ENCODE peak calls at places on chromosomes 12 and 14, in four cellular contexts. One of them, this sample, is unnamed.

GRCh38 chr12:49872781-49873181 is 29.9 kb upstream of the BCDIN3D start:
- DNase-seq in NCI-H748 treated with DMSO at 0.1 percent for 48 hours: no peak
- DNase-seq in GM04504: no peak
- DNase-seq in HAP-1: no peak
- DNase-seq in this sample: peak; percentile 60

GRCh38 chr14:44736326-44736725 is 225.4 kb downstream of the KLHL28 start:
- DNase-seq in NCI-H748 treated with DMSO at 0.1 percent for 48 hours: no peak
- DNase-seq in GM04504: no peak
- DNase-seq in HAP-1: no peak
- DNase-seq in this sample: no peak

GRCh38 chr12:10574307-10574706 is 39.1 kb downstream of the MAGOHB start:
- DNase-seq in HAP-1: no peak
- DNase-seq in NCI-H748 treated with DMSO at 0.1 percent for 48 hours: no peak
- DNase-seq in GM04504: no peak
- DNase-seq in this sample: no peak

GRCh38 chr12:4044736-4045432 is 171.7 kb upstream of the PARP11 start:
- DNase-seq in GM04504: no peak
- DNase-seq in HAP-1: no peak
- DNase-seq in NCI-H748 treated with DMSO at 0.1 percent for 48 hours: no peak
- DNase-seq in this sample: no peak

GRCh38 chr12:24853588-24853987 is 95.3 kb downstream of the BCAT1 start:
- DNase-seq in NCI-H748 treated with DMSO at 0.1 percent for 48 hours: no peak
- DNase-seq in GM04504: no peak
- DNase-seq in HAP-1: no peak
- DNase-seq in this sample: no peak

GRCh38 chr12:46005151-46005797 is 14.9 kb upstream of the SCAF11 start:
- DNase-seq in GM04504: no peak
- DNase-seq in HAP-1: no peak
- DNase-seq in NCI-H748 treated with DMSO at 0.1 percent for 48 hours: no peak
- DNase-seq in this sample: no peak

GRCh38 chr14:23163830-23164229 is 19.6 kb downstream of the SLC7A8 start:
- DNase-seq in GM04504: no peak
- DNase-seq in NCI-H748 treated with DMSO at 0.1 percent for 48 hours: no peak
- DNase-seq in HAP-1: no peak
- DNase-seq in this sample: no peak

GRCh38 chr12:4056910-4057845 is 184.0 kb upstream of the PARP11 start:
- DNase-seq in NCI-H748 treated with DMSO at 0.1 percent for 48 hours: no peak
- DNase-seq in HAP-1: no peak
- DNase-seq in GM04504: no peak
- DNase-seq in this sample: no peak

GRCh38 chr14:57486767-57487379 is 6.8 kb downstream of the CCDC198 start:
- DNase-seq in HAP-1: peak; percentile 50
- DNase-seq in NCI-H748 treated with DMSO at 0.1 percent for 48 hours: peak; percentile 20
- DNase-seq in GM04504: peak; percentile 24
- DNase-seq in this sample: no peak

GRCh38 chr14:66240112-66240511 is 246.1 kb upstream of the CCDC196 start:
- DNase-seq in GM04504: no peak
- DNase-seq in HAP-1: no peak
- DNase-seq in NCI-H748 treated with DMSO at 0.1 percent for 48 hours: no peak
- DNase-seq in this sample: no peak

GRCh38 chr14:24052656-24053547 is 1.1 kb downstream of the CARMIL3 start:
- DNase-seq in NCI-H748 treated with DMSO at 0.1 percent for 48 hours: no peak
- DNase-seq in GM04504: no peak
- DNase-seq in HAP-1: no peak
- DNase-seq in this sample: peak; percentile 68

GRCh38 chr14:72541546-72541945 is 352.4 kb downstream of the DPF3 start:
- DNase-seq in NCI-H748 treated with DMSO at 0.1 percent for 48 hours: no peak
- DNase-seq in GM04504: no peak
- DNase-seq in HAP-1: no peak
- DNase-seq in this sample: no peak

GRCh38 chr14:20278414-20278813 is 27.3 kb downstream of the TTC5 start:
- DNase-seq in HAP-1: no peak
- DNase-seq in GM04504: no peak
- DNase-seq in NCI-H748 treated with DMSO at 0.1 percent for 48 hours: no peak
- DNase-seq in this sample: no peak

GRCh38 chr12:71900091-71900490 is 38.6 kb upstream of the TPH2 start:
- DNase-seq in HAP-1: no peak
- DNase-seq in NCI-H748 treated with DMSO at 0.1 percent for 48 hours: no peak
- DNase-seq in GM04504: no peak
- DNase-seq in this sample: no peak

GRCh38 chr14:38197001-38197760 is 10.5 kb upstream of the SSTR1 start:
- DNase-seq in GM04504: peak; percentile 60
- DNase-seq in HAP-1: no peak
- DNase-seq in NCI-H748 treated with DMSO at 0.1 percent for 48 hours: no peak
- DNase-seq in this sample: no peak

GRCh38 chr14:96240641-96241040 is 15.4 kb upstream of the BDKRB1 start:
- DNase-seq in NCI-H748 treated with DMSO at 0.1 percent for 48 hours: no peak
- DNase-seq in HAP-1: no peak
- DNase-seq in GM04504: no peak
- DNase-seq in this sample: no peak

GRCh38 chr14:103132381-103133212 is 9.3 kb downstream of the TNFAIP2 start:
- DNase-seq in NCI-H748 treated with DMSO at 0.1 percent for 48 hours: no peak
- DNase-seq in GM04504: no peak
- DNase-seq in HAP-1: no peak
- DNase-seq in this sample: no peak

GRCh38 chr14:63692309-63693020 is 35.4 kb downstream of the SGPP1 start:
- DNase-seq in HAP-1: no peak
- DNase-seq in GM04504: no peak
- DNase-seq in NCI-H748 treated with DMSO at 0.1 percent for 48 hours: no peak
- DNase-seq in this sample: no peak

GRCh38 chr14:23438130-23438893 is 2.9 kb upstream of the MYH7 start:
- DNase-seq in GM04504: no peak
- DNase-seq in NCI-H748 treated with DMSO at 0.1 percent for 48 hours: no peak
- DNase-seq in HAP-1: no peak
- DNase-seq in this sample: no peak

This sample was measured in aorta.